ENCODE peak calls at places on chromosomes 13 and 19, in five cellular contexts. E, M, J, D and X are unnamed samples.

GRCh38 chr19:7515091-7515470 is 822 bp upstream of the ZNF358 start:
- DNase-seq in E (no peak), M (no peak), J (no peak), D (no peak), X (no peak)

GRCh38 chr13:99969934-99970760 is 1.4 kb downstream of the ZIC5 start:
- DNase-seq in E (peak), M (no peak), J (no peak), D (peak), X (no peak)

GRCh38 chr13:30371649-30372265 is 50.5 kb upstream of the UBE2L5 start:
- DNase-seq in E (peak), M (no peak), J (no peak), D (no peak), X (no peak)

GRCh38 chr13:102878491-102878890 is 32.7 kb downstream of the ERCC5 start:
- DNase-seq in E (peak), M (no peak), J (no peak), D (no peak), X (no peak)

GRCh38 chr13:46295531-46296464 is 84.1 kb downstream of the LRRC63 start:
- DNase-seq in E (peak), M (peak), J (no peak), D (no peak), X (no peak)

GRCh38 chr13:78012046-78012445 is 93.4 kb upstream of the EDNRB start:
- DNase-seq in E (no peak), M (no peak), J (no peak), D (no peak), X (no peak)

GRCh38 chr19:8511573-8512101 is 2.3 kb downstream of the ZNF414 start:
- DNase-seq in E (no peak), M (no peak), J (no peak), D (no peak), X (no peak)

GRCh38 chr13:110055089-110055488 is 251.9 kb downstream of the COL4A1 start:
- DNase-seq in E (peak), M (no peak), J (no peak), D (no peak), X (no peak)

GRCh38 chr13:60788156-60788829 is 391.3 kb downstream of the TDRD3 start:
- DNase-seq in E (peak), M (no peak), J (peak), D (no peak), X (no peak)

GRCh38 chr13:58953638-58954037 is 1210.1 kb downstream of the DIAPH3 start:
- DNase-seq in E (no peak), M (no peak), J (no peak), D (no peak), X (no peak)